ENCODE peak calls at places on chromosomes 12 and 14, in six cellular contexts. R is activated CD8-positive, alpha-beta memory T cell treated with anti-CD3 and anti-CD28 coated beads for 24 hours; D is midbrain; C is heart right ventricle; T is stimulated activated CD4-positive, alpha-beta T cell treated with anti-CD3 and anti-CD28 coated beads, Interleukin-15, amount 100 ng/mL, for 24 hours; F is KBM-7. O is an unnamed sample.

GRCh38 chr14:67263499-67264149 is 22.4 kb downstream of the PALS1 start:
- DNase-seq in R (no peak), D (no peak), C (no peak), T (no peak), F (no peak), O (no peak)

GRCh38 chr12:50845021-50845647 is 2.4 kb downstream of the TMPRSS12 start:
- DNase-seq in R (no peak), D (no peak), C (no peak), T (no peak), F (no peak), O (no peak)

GRCh38 chr12:64009321-64010068 is 165.0 kb downstream of the SRGAP1 start:
- DNase-seq in R (no peak), D (no peak), C (no peak), T (no peak), F (no peak), O (no peak)

GRCh38 chr14:89787525-89787924 is 167.0 kb downstream of the EFCAB11 start:
- DNase-seq in R (no peak), D (no peak), C (no peak), T (no peak), F (no peak), O (no peak)

GRCh38 chr12:124030510-124030909 is 57.5 kb downstream of the ZNF664 start:
- DNase-seq in R (no peak), D (no peak), C (no peak), T (no peak), F (no peak), O (no peak)

GRCh38 chr12:106780010-106780625 is 5.6 kb downstream of the RIC8B start:
- DNase-seq in R (no peak), D (no peak), C (no peak), T (no peak), F (no peak), O (no peak)

GRCh38 chr12:3632256-3633240 is 120.4 kb downstream of the CRACR2A start:
- DNase-seq in R (no peak), D (no peak), C (no peak), T (no peak), F (no peak), O (no peak)

GRCh38 chr12:1716215-1716862 is 25.5 kb downstream of the ADIPOR2 start:
- DNase-seq in R (no peak), D (no peak), C (no peak), T (no peak), F (no peak), O (no peak)

GRCh38 chr12:9509464-9510166 is 98.1 kb downstream of the KLRB1 start:
- DNase-seq in R (no peak), D (no peak), C (no peak), T (no peak), F (no peak), O (no peak)

GRCh38 chr12:91983935-91984334 is 161.7 kb downstream of the BTG1 start:
- DNase-seq in R (no peak), D (no peak), C (no peak), T (no peak), F (no peak), O (no peak)

GRCh38 chr14:91369628-91370445 is 47.8 kb downstream of the CCDC88C start:
- DNase-seq in R (no peak), D (no peak), C (no peak), T (peak; percentile 66), F (no peak), O (no peak)

GRCh38 chr12:86137936-86138335 is 118.3 kb downstream of the MGAT4C start:
- DNase-seq in R (no peak), D (no peak), C (no peak), T (no peak), F (no peak), O (no peak)

GRCh38 chr14:75515631-75515999 is 6.7 kb upstream of the BATF start:
- DNase-seq in R (no peak), D (no peak), C (no peak), T (no peak), F (peak; percentile 28), O (no peak)

O was measured in upper lobe of right lung.